ENCODE peak calls at places on chromosomes 11 and 22, in five cellular contexts. One of them, this sample, is unnamed.

GRCh38 chr11:134362192-134362901 is 30.6 kb downstream of the GLB1L2 start:
- DNase-seq in naive thymus-derived CD4-positive, alpha-beta T cell: no peak
- DNase-seq in Caco-2: no peak
- DNase-seq in CD4-positive, CD25-positive, alpha-beta regulatory T cell: no peak
- DNase-seq in brain microvascular endothelial cell: no peak
- DNase-seq in this sample: no peak

GRCh38 chr11:79413258-79413657 is 27.6 kb downstream of the TENM4 start:
- DNase-seq in Caco-2: peak; percentile 57
- DNase-seq in naive thymus-derived CD4-positive, alpha-beta T cell: no peak
- DNase-seq in CD4-positive, CD25-positive, alpha-beta regulatory T cell: no peak
- DNase-seq in brain microvascular endothelial cell: peak; percentile 87
- DNase-seq in this sample: no peak

GRCh38 chr11:15714641-15715399 is 600.1 kb downstream of the INSC start:
- DNase-seq in CD4-positive, CD25-positive, alpha-beta regulatory T cell: no peak
- DNase-seq in Caco-2: no peak
- DNase-seq in brain microvascular endothelial cell: no peak
- DNase-seq in naive thymus-derived CD4-positive, alpha-beta T cell: no peak
- DNase-seq in this sample: no peak

GRCh38 chr22:28882878-28883656 is at the start of gene ZNRF3:
- DNase-seq in Caco-2: peak; percentile 94
- DNase-seq in naive thymus-derived CD4-positive, alpha-beta T cell: peak; percentile 83
- DNase-seq in CD4-positive, CD25-positive, alpha-beta regulatory T cell: peak; percentile 85
- DNase-seq in brain microvascular endothelial cell: peak; percentile 80
- DNase-seq in this sample: peak; percentile 79

GRCh38 chr11:134120921-134121526 is 52.2 kb downstream of the JAM3 start:
- DNase-seq in Caco-2: no peak
- DNase-seq in naive thymus-derived CD4-positive, alpha-beta T cell: no peak
- DNase-seq in brain microvascular endothelial cell: peak; percentile 27
- DNase-seq in CD4-positive, CD25-positive, alpha-beta regulatory T cell: no peak
- DNase-seq in this sample: no peak

GRCh38 chr22:19849800-19850481 is 4.7 kb downstream of the GNB1L start:
- DNase-seq in Caco-2: peak; percentile 88
- DNase-seq in brain microvascular endothelial cell: no peak
- DNase-seq in CD4-positive, CD25-positive, alpha-beta regulatory T cell: no peak
- DNase-seq in naive thymus-derived CD4-positive, alpha-beta T cell: no peak
- DNase-seq in this sample: no peak

GRCh38 chr11:117361432-117361831 is 33.8 kb downstream of the CEP164 start:
- DNase-seq in naive thymus-derived CD4-positive, alpha-beta T cell: no peak
- DNase-seq in brain microvascular endothelial cell: no peak
- DNase-seq in Caco-2: no peak
- DNase-seq in CD4-positive, CD25-positive, alpha-beta regulatory T cell: no peak
- DNase-seq in this sample: no peak

GRCh38 chr11:111819161-111820058 is 52.0 kb downstream of the ALG9 start:
- DNase-seq in Caco-2: no peak
- DNase-seq in brain microvascular endothelial cell: peak; percentile 65
- DNase-seq in CD4-positive, CD25-positive, alpha-beta regulatory T cell: no peak
- DNase-seq in naive thymus-derived CD4-positive, alpha-beta T cell: no peak
- DNase-seq in this sample: no peak

GRCh38 chr11:2771758-2772466 is 72.1 kb upstream of the KCNQ1OT1 start:
- DNase-seq in brain microvascular endothelial cell: no peak
- DNase-seq in naive thymus-derived CD4-positive, alpha-beta T cell: no peak
- DNase-seq in Caco-2: peak; percentile 21
- DNase-seq in CD4-positive, CD25-positive, alpha-beta regulatory T cell: no peak
- DNase-seq in this sample: no peak

GRCh38 chr11:117419915-117420485 is 92.3 kb downstream of the CEP164 start:
- DNase-seq in Caco-2: peak; percentile 35
- DNase-seq in naive thymus-derived CD4-positive, alpha-beta T cell: no peak
- DNase-seq in brain microvascular endothelial cell: no peak
- DNase-seq in CD4-positive, CD25-positive, alpha-beta regulatory T cell: no peak
- DNase-seq in this sample: no peak

GRCh38 chr11:93005239-93005638 is 35.8 kb downstream of the MTNR1B start:
- DNase-seq in CD4-positive, CD25-positive, alpha-beta regulatory T cell: no peak
- DNase-seq in brain microvascular endothelial cell: no peak
- DNase-seq in naive thymus-derived CD4-positive, alpha-beta T cell: no peak
- DNase-seq in Caco-2: no peak
- DNase-seq in this sample: no peak

GRCh38 chr11:827146-827860 is 416 bp upstream of the CRACR2B start:
- DNase-seq in naive thymus-derived CD4-positive, alpha-beta T cell: no peak
- DNase-seq in brain microvascular endothelial cell: no peak
- DNase-seq in CD4-positive, CD25-positive, alpha-beta regulatory T cell: no peak
- DNase-seq in Caco-2: peak; percentile 79
- DNase-seq in this sample: no peak

GRCh38 chr11:26632691-26633159 is 60.7 kb upstream of the MUC15 start:
- DNase-seq in naive thymus-derived CD4-positive, alpha-beta T cell: no peak
- DNase-seq in brain microvascular endothelial cell: no peak
- DNase-seq in CD4-positive, CD25-positive, alpha-beta regulatory T cell: no peak
- DNase-seq in Caco-2: no peak
- DNase-seq in this sample: no peak

GRCh38 chr22:49393526-49393925 is 434.1 kb downstream of the BRD1 start:
- DNase-seq in brain microvascular endothelial cell: no peak
- DNase-seq in CD4-positive, CD25-positive, alpha-beta regulatory T cell: no peak
- DNase-seq in naive thymus-derived CD4-positive, alpha-beta T cell: no peak
- DNase-seq in Caco-2: no peak
- DNase-seq in this sample: no peak

GRCh38 chr22:45537734-45538181 is 35.1 kb downstream of the FBLN1 start:
- DNase-seq in naive thymus-derived CD4-positive, alpha-beta T cell: no peak
- DNase-seq in Caco-2: no peak
- DNase-seq in CD4-positive, CD25-positive, alpha-beta regulatory T cell: no peak
- DNase-seq in brain microvascular endothelial cell: peak; percentile 66
- DNase-seq in this sample: no peak

GRCh38 chr22:19554834-19555404 is 30.7 kb upstream of the CLDN5 start:
- DNase-seq in brain microvascular endothelial cell: peak; percentile 16
- DNase-seq in naive thymus-derived CD4-positive, alpha-beta T cell: no peak
- DNase-seq in CD4-positive, CD25-positive, alpha-beta regulatory T cell: no peak
- DNase-seq in Caco-2: peak; percentile 62
- DNase-seq in this sample: no peak

GRCh38 chr22:39941661-39942060 is 18.5 kb upstream of the TMA7B start:
- DNase-seq in Caco-2: no peak
- DNase-seq in CD4-positive, CD25-positive, alpha-beta regulatory T cell: no peak
- DNase-seq in brain microvascular endothelial cell: no peak
- DNase-seq in naive thymus-derived CD4-positive, alpha-beta T cell: no peak
- DNase-seq in this sample: no peak

GRCh38 chr11:1559103-1559951 is 12.7 kb downstream of the DUSP8 start:
- DNase-seq in naive thymus-derived CD4-positive, alpha-beta T cell: no peak
- DNase-seq in brain microvascular endothelial cell: no peak
- DNase-seq in Caco-2: no peak
- DNase-seq in CD4-positive, CD25-positive, alpha-beta regulatory T cell: no peak
- DNase-seq in this sample: no peak

GRCh38 chr22:23820748-23821211 is 18.0 kb downstream of the DERL3 start:
- DNase-seq in brain microvascular endothelial cell: no peak
- DNase-seq in Caco-2: no peak
- DNase-seq in CD4-positive, CD25-positive, alpha-beta regulatory T cell: no peak
- DNase-seq in naive thymus-derived CD4-positive, alpha-beta T cell: no peak
- DNase-seq in this sample: no peak

GRCh38 chr11:43508511-43508918 is 149.8 kb downstream of the TTC17 start:
- DNase-seq in Caco-2: no peak
- DNase-seq in naive thymus-derived CD4-positive, alpha-beta T cell: no peak
- DNase-seq in CD4-positive, CD25-positive, alpha-beta regulatory T cell: no peak
- DNase-seq in brain microvascular endothelial cell: peak; percentile 41
- DNase-seq in this sample: no peak

GRCh38 chr11:64357904-64358535 is 942 bp upstream of the RPS6KA4 start:
- DNase-seq in Caco-2: peak; percentile 74
- DNase-seq in brain microvascular endothelial cell: no peak
- DNase-seq in naive thymus-derived CD4-positive, alpha-beta T cell: no peak
- DNase-seq in CD4-positive, CD25-positive, alpha-beta regulatory T cell: no peak
- DNase-seq in this sample: no peak

GRCh38 chr11:132531921-132532320 is 1000.4 kb downstream of the OPCML start:
- DNase-seq in Caco-2: no peak
- DNase-seq in brain microvascular endothelial cell: peak; percentile 35
- DNase-seq in naive thymus-derived CD4-positive, alpha-beta T cell: no peak
- DNase-seq in CD4-positive, CD25-positive, alpha-beta regulatory T cell: no peak
- DNase-seq in this sample: no peak

GRCh38 chr22:38203090-38203810 is 1.5 kb downstream of the MAFF start:
- DNase-seq in brain microvascular endothelial cell: no peak
- DNase-seq in CD4-positive, CD25-positive, alpha-beta regulatory T cell: peak; percentile 39
- DNase-seq in Caco-2: peak; percentile 67
- DNase-seq in naive thymus-derived CD4-positive, alpha-beta T cell: peak; percentile 41
- DNase-seq in this sample: no peak

GRCh38 chr11:120013325-120014250 is 124.3 kb downstream of the TRIM29 start:
- DNase-seq in Caco-2: peak; percentile 72
- DNase-seq in naive thymus-derived CD4-positive, alpha-beta T cell: no peak
- DNase-seq in CD4-positive, CD25-positive, alpha-beta regulatory T cell: no peak
- DNase-seq in brain microvascular endothelial cell: no peak
- DNase-seq in this sample: no peak

GRCh38 chr22:35591696-35592417 is 25.3 kb downstream of the MB start:
- DNase-seq in CD4-positive, CD25-positive, alpha-beta regulatory T cell: no peak
- DNase-seq in Caco-2: no peak
- DNase-seq in brain microvascular endothelial cell: no peak
- DNase-seq in naive thymus-derived CD4-positive, alpha-beta T cell: no peak
- DNase-seq in this sample: no peak

GRCh38 chr11:86115542-86116385 is 46.9 kb upstream of the PICALM start:
- DNase-seq in brain microvascular endothelial cell: no peak
- DNase-seq in CD4-positive, CD25-positive, alpha-beta regulatory T cell: no peak
- DNase-seq in Caco-2: no peak
- DNase-seq in naive thymus-derived CD4-positive, alpha-beta T cell: no peak
- DNase-seq in this sample: no peak

GRCh38 chr11:120334894-120335462 is 1.2 kb upstream of the ARHGEF12 start:
- DNase-seq in CD4-positive, CD25-positive, alpha-beta regulatory T cell: peak; percentile 65
- DNase-seq in Caco-2: peak; percentile 67
- DNase-seq in naive thymus-derived CD4-positive, alpha-beta T cell: peak; percentile 59
- DNase-seq in brain microvascular endothelial cell: peak; percentile 84
- DNase-seq in this sample: peak; percentile 49

DNA sequence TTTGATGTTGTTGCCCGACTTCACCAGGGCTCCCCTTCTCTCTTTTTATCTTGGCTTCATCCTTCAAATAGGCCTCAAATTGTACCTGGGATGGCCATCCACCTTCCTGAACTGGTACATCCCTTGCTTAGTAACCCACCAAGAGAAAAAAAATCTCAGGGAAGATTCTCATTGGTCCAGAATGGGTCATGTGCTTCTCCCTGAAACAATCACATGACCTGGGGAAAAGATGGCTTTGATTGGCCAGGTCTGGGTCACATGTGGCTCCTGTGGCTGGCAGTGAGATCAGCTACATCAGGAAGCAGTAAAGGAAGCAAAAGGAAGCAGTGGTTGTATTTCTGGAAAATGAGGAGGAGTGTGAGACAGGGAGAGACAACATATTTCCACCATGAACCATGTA is 540.2 kb downstream of the MIAT start:
- DNase-seq in brain microvascular endothelial cell: no peak
- DNase-seq in Caco-2: no peak
- DNase-seq in naive thymus-derived CD4-positive, alpha-beta T cell: no peak
- DNase-seq in CD4-positive, CD25-positive, alpha-beta regulatory T cell: no peak
- DNase-seq in this sample: no peak
- H3K27me3 ChIP-seq in brain microvascular endothelial cell: no peaks in the 10 kb centered on the region
- H3K27me3 ChIP-seq in Caco-2: no peaks in the 10 kb centered on the region
- H3K27me3 ChIP-seq in naive thymus-derived CD4-positive, alpha-beta T cell: no peaks in the 10 kb centered on the region
- H3K27me3 ChIP-seq in CD4-positive, CD25-positive, alpha-beta regulatory T cell: no peaks in the 10 kb centered on the region
- H3K27me3 ChIP-seq in this sample: no peaks in the 10 kb centered on the region

GRCh38 chr22:26169312-26170111 is at the start of gene SEZ6L:
- DNase-seq in naive thymus-derived CD4-positive, alpha-beta T cell: no peak
- DNase-seq in CD4-positive, CD25-positive, alpha-beta regulatory T cell: no peak
- DNase-seq in brain microvascular endothelial cell: no peak
- DNase-seq in Caco-2: no peak
- DNase-seq in this sample: no peak
- H3K4me3 ChIP-seq in naive thymus-derived CD4-positive, alpha-beta T cell: no peak within 1 kb of the TSS
- H3K4me3 ChIP-seq in CD4-positive, CD25-positive, alpha-beta regulatory T cell: no peak within 1 kb of the TSS
- H3K4me3 ChIP-seq in brain microvascular endothelial cell: no peak within 1 kb of the TSS
- H3K4me3 ChIP-seq in Caco-2: no peak within 1 kb of the TSS
- H3K4me3 ChIP-seq in this sample: no peak within 1 kb of the TSS

DNA sequence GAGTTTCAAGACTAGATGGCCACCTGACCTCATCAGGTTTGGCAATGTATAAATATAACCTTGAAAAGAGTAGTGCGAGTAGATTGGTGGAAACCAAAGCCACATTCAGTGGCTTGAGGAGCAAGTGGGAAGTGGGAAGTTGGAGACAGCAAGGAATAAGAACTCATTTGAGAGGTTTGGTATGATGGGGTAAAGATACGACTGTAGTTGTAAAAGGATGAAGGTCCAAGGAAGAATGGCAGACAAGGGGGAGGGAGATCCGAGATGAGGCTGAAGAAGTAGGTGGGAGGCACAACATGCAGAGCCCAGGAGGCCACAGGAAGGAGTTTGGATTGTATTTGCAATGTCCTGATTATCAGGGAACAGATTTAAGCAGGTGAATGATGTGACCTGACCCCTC is 20.8 kb downstream of the RASSF10 start:
- DNase-seq in Caco-2: no peak
- DNase-seq in brain microvascular endothelial cell: no peak
- DNase-seq in CD4-positive, CD25-positive, alpha-beta regulatory T cell: no peak
- DNase-seq in naive thymus-derived CD4-positive, alpha-beta T cell: no peak
- DNase-seq in this sample: no peak
- H3K27me3 ChIP-seq in Caco-2: peaks cover 1% of the 10 kb centered on the region
- H3K27me3 ChIP-seq in brain microvascular endothelial cell: peaks cover 13% of the 10 kb centered on the region
- H3K27me3 ChIP-seq in CD4-positive, CD25-positive, alpha-beta regulatory T cell: no peaks in the 10 kb centered on the region
- H3K27me3 ChIP-seq in naive thymus-derived CD4-positive, alpha-beta T cell: peaks cover 4% of the 10 kb centered on the region
- H3K27me3 ChIP-seq in this sample: peaks cover 3% of the 10 kb centered on the region

DNA sequence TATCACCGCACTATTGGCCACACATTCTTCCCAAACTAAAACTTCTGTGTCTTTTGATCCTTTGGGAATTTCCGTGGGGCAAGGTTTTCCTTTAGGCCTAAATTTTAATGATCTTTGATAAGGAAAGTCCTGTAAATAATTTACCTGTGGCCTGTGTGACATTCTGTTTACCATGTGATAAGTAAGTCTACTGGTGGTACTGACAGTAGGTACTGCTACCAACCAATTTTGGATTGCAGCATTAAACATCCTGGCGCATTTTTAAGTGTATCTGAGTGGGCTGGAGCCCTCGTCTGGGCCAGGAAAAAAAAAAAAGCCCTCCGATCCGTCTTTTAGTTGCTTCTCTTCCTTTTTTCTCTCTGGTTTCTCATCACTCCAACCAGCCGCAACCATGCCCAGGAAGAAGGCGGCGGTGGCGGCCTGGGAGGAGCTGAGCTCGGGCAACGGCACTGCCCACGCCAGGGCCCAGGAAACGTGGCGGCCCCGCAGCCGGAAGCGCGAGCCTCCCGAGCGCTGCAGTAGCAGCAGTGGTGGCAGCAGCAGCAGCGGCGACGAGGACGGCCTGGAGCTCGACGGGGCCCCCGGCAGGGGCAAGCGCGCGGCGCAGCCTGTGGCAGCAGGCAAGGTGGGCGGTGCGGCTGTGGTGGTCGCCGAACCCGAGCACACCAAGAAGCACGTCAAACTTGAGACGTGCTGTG is 33.6 kb downstream of the ASRGL1 start:
- DNase-seq in Caco-2: no peak
- DNase-seq in brain microvascular endothelial cell: no peak
- DNase-seq in CD4-positive, CD25-positive, alpha-beta regulatory T cell: peak; percentile 52
- DNase-seq in naive thymus-derived CD4-positive, alpha-beta T cell: peak; percentile 54
- DNase-seq in this sample: peak; percentile 70
- H3K4me3 ChIP-seq in Caco-2: no peak overlapping the region
- H3K4me3 ChIP-seq in brain microvascular endothelial cell: no peak overlapping the region
- H3K4me3 ChIP-seq in CD4-positive, CD25-positive, alpha-beta regulatory T cell: no peak overlapping the region
- H3K4me3 ChIP-seq in naive thymus-derived CD4-positive, alpha-beta T cell: no peak overlapping the region
- H3K4me3 ChIP-seq in this sample: no peak overlapping the region

DNA sequence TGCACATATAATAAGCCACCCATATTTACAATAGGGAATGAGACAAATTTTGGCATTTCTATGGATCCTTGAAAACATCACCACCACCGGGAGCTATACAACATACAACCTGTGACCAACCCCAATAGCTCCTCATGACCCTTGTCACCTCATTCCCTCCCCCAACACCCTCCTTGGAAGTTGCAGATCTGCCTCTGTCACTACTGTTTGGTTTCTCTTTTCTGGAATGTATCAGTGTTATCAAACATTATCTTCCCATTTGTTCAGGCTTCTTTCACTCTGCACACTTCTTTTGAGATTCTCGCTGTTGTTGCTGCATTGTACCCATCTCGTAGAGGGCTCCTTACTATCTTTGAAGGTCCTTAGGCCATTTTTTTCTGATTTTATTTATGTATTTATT is 75.6 kb downstream of the ZNF280B start:
- DNase-seq in CD4-positive, CD25-positive, alpha-beta regulatory T cell: no peak
- DNase-seq in naive thymus-derived CD4-positive, alpha-beta T cell: no peak
- DNase-seq in brain microvascular endothelial cell: no peak
- DNase-seq in Caco-2: no peak
- DNase-seq in this sample: no peak
- H3K27me3 ChIP-seq in CD4-positive, CD25-positive, alpha-beta regulatory T cell: peaks cover 3% of the 10 kb centered on the region
- H3K27me3 ChIP-seq in naive thymus-derived CD4-positive, alpha-beta T cell: no peaks in the 10 kb centered on the region
- H3K27me3 ChIP-seq in brain microvascular endothelial cell: peaks cover 2% of the 10 kb centered on the region
- H3K27me3 ChIP-seq in Caco-2: no peaks in the 10 kb centered on the region
- H3K27me3 ChIP-seq in this sample: no peaks in the 10 kb centered on the region